ENCODE peak calls at places on chromosomes 1 and 21, in seven cellular contexts. One of them, this sample, is unnamed.
A peak's percentile ranks its signal among the peaks of the same experiment; 100 is the strongest.

GRCh38 chr21:38956791-38957571 is 151.3 kb downstream of the ETS2 start:
- DNase-seq in GM23338: no peak
- DNase-seq in mucosa of descending colon: peak; percentile 60
- DNase-seq in IMR-90: peak; percentile 40
- DNase-seq in stomach: peak; percentile 61
- DNase-seq in ascending aorta: no peak
- DNase-seq in AG09319: no peak
- DNase-seq in this sample: no peak

GRCh38 chr1:47351305-47351704 is 17.7 kb downstream of the CMPK1 start:
- DNase-seq in GM23338: no peak
- DNase-seq in mucosa of descending colon: no peak
- DNase-seq in IMR-90: peak; percentile 76
- DNase-seq in stomach: no peak
- DNase-seq in ascending aorta: no peak
- DNase-seq in AG09319: no peak
- DNase-seq in this sample: no peak

GRCh38 chr1:201535778-201536245 is 3.1 kb upstream of the NAV1 start:
- DNase-seq in GM23338: no peak
- DNase-seq in mucosa of descending colon: no peak
- DNase-seq in IMR-90: no peak
- DNase-seq in stomach: no peak
- DNase-seq in ascending aorta: no peak
- DNase-seq in AG09319: no peak
- DNase-seq in this sample: no peak

GRCh38 chr21:35352787-35353186 is 303.7 kb upstream of the RUNX1 start:
- DNase-seq in GM23338: no peak
- DNase-seq in mucosa of descending colon: no peak
- DNase-seq in IMR-90: no peak
- DNase-seq in stomach: no peak
- DNase-seq in ascending aorta: no peak
- DNase-seq in AG09319: no peak
- DNase-seq in this sample: no peak

GRCh38 chr1:45177452-45177851 is 29.0 kb downstream of the ZSWIM5 start:
- DNase-seq in GM23338: no peak
- DNase-seq in mucosa of descending colon: no peak
- DNase-seq in IMR-90: peak; percentile 1
- DNase-seq in stomach: no peak
- DNase-seq in ascending aorta: no peak
- DNase-seq in AG09319: no peak
- DNase-seq in this sample: no peak

GRCh38 chr1:36821386-36821785 is 212.9 kb downstream of the GRIK3 start:
- DNase-seq in GM23338: no peak
- DNase-seq in mucosa of descending colon: no peak
- DNase-seq in IMR-90: no peak
- DNase-seq in stomach: no peak
- DNase-seq in ascending aorta: no peak
- DNase-seq in AG09319: no peak
- DNase-seq in this sample: no peak

GRCh38 chr1:3611170-3612019 is at the start of gene MEGF6:
- DNase-seq in GM23338: peak; percentile 97
- DNase-seq in mucosa of descending colon: peak; percentile 71
- DNase-seq in IMR-90: peak; percentile 8
- DNase-seq in stomach: peak; percentile 73
- DNase-seq in ascending aorta: no peak
- DNase-seq in AG09319: no peak
- DNase-seq in this sample: peak; percentile 70

GRCh38 chr1:116256875-116257823 is 115.9 kb upstream of the ATP1A1 start:
- DNase-seq in GM23338: no peak
- DNase-seq in mucosa of descending colon: peak; percentile 79
- DNase-seq in IMR-90: no peak
- DNase-seq in stomach: peak; percentile 64
- DNase-seq in ascending aorta: no peak
- DNase-seq in AG09319: no peak
- DNase-seq in this sample: no peak

GRCh38 chr1:33140153-33141149 is 41.4 kb downstream of the TRIM62 start:
- DNase-seq in GM23338: peak; percentile 71
- DNase-seq in mucosa of descending colon: no peak
- DNase-seq in IMR-90: peak; percentile 61
- DNase-seq in stomach: no peak
- DNase-seq in ascending aorta: no peak
- DNase-seq in AG09319: no peak
- DNase-seq in this sample: no peak

GRCh38 chr1:151165281-151165737 is 393 bp downstream of the LYSMD1 start:
- DNase-seq in GM23338: peak; percentile 88
- DNase-seq in mucosa of descending colon: peak; percentile 50
- DNase-seq in IMR-90: peak; percentile 49
- DNase-seq in stomach: no peak
- DNase-seq in ascending aorta: no peak
- DNase-seq in AG09319: no peak
- DNase-seq in this sample: no peak

GRCh38 chr1:21878840-21879478 is 58.2 kb downstream of the HSPG2 start:
- DNase-seq in GM23338: no peak
- DNase-seq in mucosa of descending colon: no peak
- DNase-seq in IMR-90: no peak
- DNase-seq in stomach: no peak
- DNase-seq in ascending aorta: no peak
- DNase-seq in AG09319: no peak
- DNase-seq in this sample: no peak

GRCh38 chr1:221449194-221449593 is 292.7 kb downstream of the DUSP10 start:
- DNase-seq in GM23338: no peak
- DNase-seq in mucosa of descending colon: no peak
- DNase-seq in IMR-90: no peak
- DNase-seq in stomach: no peak
- DNase-seq in ascending aorta: no peak
- DNase-seq in AG09319: no peak
- DNase-seq in this sample: no peak

GRCh38 chr1:112297536-112297935 is 98.5 kb upstream of the CTTNBP2NL start:
- DNase-seq in GM23338: no peak
- DNase-seq in mucosa of descending colon: no peak
- DNase-seq in IMR-90: peak; percentile 13
- DNase-seq in stomach: no peak
- DNase-seq in ascending aorta: no peak
- DNase-seq in AG09319: peak; percentile 2
- DNase-seq in this sample: no peak

GRCh38 chr1:21919520-21919919 is 17.6 kb downstream of the HSPG2 start:
- DNase-seq in GM23338: no peak
- DNase-seq in mucosa of descending colon: no peak
- DNase-seq in IMR-90: peak; percentile 86
- DNase-seq in stomach: no peak
- DNase-seq in ascending aorta: no peak
- DNase-seq in AG09319: no peak
- DNase-seq in this sample: no peak

GRCh38 chr1:76083189-76083588 is 8.6 kb downstream of the ST6GALNAC3 start:
- DNase-seq in GM23338: no peak
- DNase-seq in mucosa of descending colon: peak; percentile 19
- DNase-seq in IMR-90: no peak
- DNase-seq in stomach: no peak
- DNase-seq in ascending aorta: no peak
- DNase-seq in AG09319: no peak
- DNase-seq in this sample: peak; percentile 18

GRCh38 chr1:203546274-203546673 is 52.3 kb downstream of the OPTC start:
- DNase-seq in GM23338: no peak
- DNase-seq in mucosa of descending colon: no peak
- DNase-seq in IMR-90: no peak
- DNase-seq in stomach: no peak
- DNase-seq in ascending aorta: no peak
- DNase-seq in AG09319: no peak
- DNase-seq in this sample: no peak

GRCh38 chr1:181087400-181087901 is 1.0 kb upstream of the IER5 start:
- DNase-seq in GM23338: no peak
- DNase-seq in mucosa of descending colon: no peak
- DNase-seq in IMR-90: no peak
- DNase-seq in stomach: no peak
- DNase-seq in ascending aorta: peak; percentile 20
- DNase-seq in AG09319: no peak
- DNase-seq in this sample: peak; percentile 53

GRCh38 chr1:208251015-208251414 is 6.8 kb upstream of the PLXNA2 start:
- DNase-seq in GM23338: no peak
- DNase-seq in mucosa of descending colon: no peak
- DNase-seq in IMR-90: no peak
- DNase-seq in stomach: no peak
- DNase-seq in ascending aorta: no peak
- DNase-seq in AG09319: no peak
- DNase-seq in this sample: no peak

GRCh38 chr1:208534604-208534907 is 290.4 kb upstream of the PLXNA2 start:
- DNase-seq in GM23338: no peak
- DNase-seq in mucosa of descending colon: peak; percentile 38
- DNase-seq in IMR-90: no peak
- DNase-seq in stomach: no peak
- DNase-seq in ascending aorta: no peak
- DNase-seq in AG09319: no peak
- DNase-seq in this sample: no peak

GRCh38 chr1:208233546-208233945 is 10.6 kb downstream of the PLXNA2 start:
- DNase-seq in GM23338: peak; percentile 73
- DNase-seq in mucosa of descending colon: peak; percentile 70
- DNase-seq in IMR-90: no peak
- DNase-seq in stomach: peak; percentile 78
- DNase-seq in ascending aorta: no peak
- DNase-seq in AG09319: no peak
- DNase-seq in this sample: no peak

GRCh38 chr1:24970926-24971530 is 41.0 kb upstream of the RUNX3 start:
- DNase-seq in GM23338: no peak
- DNase-seq in mucosa of descending colon: no peak
- DNase-seq in IMR-90: peak; percentile 26
- DNase-seq in stomach: no peak
- DNase-seq in ascending aorta: no peak
- DNase-seq in AG09319: no peak
- DNase-seq in this sample: no peak

GRCh38 chr1:52978045-52978444 is 51.0 kb downstream of the SCP2 start:
- DNase-seq in GM23338: no peak
- DNase-seq in mucosa of descending colon: no peak
- DNase-seq in IMR-90: no peak
- DNase-seq in stomach: no peak
- DNase-seq in ascending aorta: no peak
- DNase-seq in AG09319: no peak
- DNase-seq in this sample: no peak
- TF ChIP-seq CTCF in GM23338: no peak
- TF ChIP-seq CTCF in mucosa of descending colon: no peak
- TF ChIP-seq CTCF in IMR-90: no peak
- TF ChIP-seq CTCF in stomach: no peak
- TF ChIP-seq CTCF in ascending aorta: no peak
- TF ChIP-seq CTCF in AG09319: no peak
- TF ChIP-seq CTCF in this sample: no peak

GRCh38 chr1:87204441-87204840 is 124.2 kb upstream of the LMO4 start:
- DNase-seq in GM23338: no peak
- DNase-seq in mucosa of descending colon: no peak
- DNase-seq in IMR-90: no peak
- DNase-seq in stomach: no peak
- DNase-seq in ascending aorta: no peak
- DNase-seq in AG09319: no peak
- DNase-seq in this sample: no peak

GRCh38 chr1:87201768-87202167 is 126.9 kb upstream of the LMO4 start:
- DNase-seq in GM23338: no peak
- DNase-seq in mucosa of descending colon: no peak
- DNase-seq in IMR-90: no peak
- DNase-seq in stomach: no peak
- DNase-seq in ascending aorta: no peak
- DNase-seq in AG09319: no peak
- DNase-seq in this sample: no peak

GRCh38 chr1:87206044-87206443 is 122.6 kb upstream of the LMO4 start:
- DNase-seq in GM23338: no peak
- DNase-seq in mucosa of descending colon: no peak
- DNase-seq in IMR-90: no peak
- DNase-seq in stomach: no peak
- DNase-seq in ascending aorta: no peak
- DNase-seq in AG09319: no peak
- DNase-seq in this sample: no peak

GRCh38 chr1:87202922-87203655 is 125.6 kb upstream of the LMO4 start:
- DNase-seq in GM23338: no peak
- DNase-seq in mucosa of descending colon: no peak
- DNase-seq in IMR-90: no peak
- DNase-seq in stomach: no peak
- DNase-seq in ascending aorta: no peak
- DNase-seq in AG09319: no peak
- DNase-seq in this sample: peak; percentile 65

GRCh38 chr1:87203890-87204289 is 124.8 kb upstream of the LMO4 start:
- DNase-seq in GM23338: no peak
- DNase-seq in mucosa of descending colon: no peak
- DNase-seq in IMR-90: peak; percentile 74
- DNase-seq in stomach: no peak
- DNase-seq in ascending aorta: no peak
- DNase-seq in AG09319: no peak
- DNase-seq in this sample: no peak
- TF ChIP-seq CTCF in GM23338: no peak
- TF ChIP-seq CTCF in mucosa of descending colon: no peak
- TF ChIP-seq CTCF in IMR-90: no peak
- TF ChIP-seq CTCF in stomach: no peak
- TF ChIP-seq CTCF in ascending aorta: no peak
- TF ChIP-seq CTCF in AG09319: no peak
- TF ChIP-seq CTCF in this sample: no peak

GRCh38 chr1:147891088-147891487 is 11.5 kb upstream of the GJA8 start:
- DNase-seq in GM23338: no peak
- DNase-seq in mucosa of descending colon: no peak
- DNase-seq in IMR-90: no peak
- DNase-seq in stomach: no peak
- DNase-seq in ascending aorta: no peak
- DNase-seq in AG09319: no peak
- DNase-seq in this sample: no peak

GRCh38 chr1:147890177-147890790 is 12.3 kb upstream of the GJA8 start:
- DNase-seq in GM23338: peak; percentile 92
- DNase-seq in mucosa of descending colon: peak; percentile 70
- DNase-seq in IMR-90: peak; percentile 29
- DNase-seq in stomach: peak; percentile 74
- DNase-seq in ascending aorta: no peak
- DNase-seq in AG09319: no peak
- DNase-seq in this sample: peak; percentile 55

GRCh38 chr1:147895123-147895522 is 7.5 kb upstream of the GJA8 start:
- DNase-seq in GM23338: no peak
- DNase-seq in mucosa of descending colon: no peak
- DNase-seq in IMR-90: no peak
- DNase-seq in stomach: no peak
- DNase-seq in ascending aorta: no peak
- DNase-seq in AG09319: no peak
- DNase-seq in this sample: no peak

GRCh38 chr1:147892731-147893214 is 9.8 kb upstream of the GJA8 start:
- DNase-seq in GM23338: peak; percentile 72
- DNase-seq in mucosa of descending colon: peak; percentile 26
- DNase-seq in IMR-90: peak; percentile 64
- DNase-seq in stomach: no peak
- DNase-seq in ascending aorta: no peak
- DNase-seq in AG09319: peak; percentile 20
- DNase-seq in this sample: peak; percentile 58

DNA sequence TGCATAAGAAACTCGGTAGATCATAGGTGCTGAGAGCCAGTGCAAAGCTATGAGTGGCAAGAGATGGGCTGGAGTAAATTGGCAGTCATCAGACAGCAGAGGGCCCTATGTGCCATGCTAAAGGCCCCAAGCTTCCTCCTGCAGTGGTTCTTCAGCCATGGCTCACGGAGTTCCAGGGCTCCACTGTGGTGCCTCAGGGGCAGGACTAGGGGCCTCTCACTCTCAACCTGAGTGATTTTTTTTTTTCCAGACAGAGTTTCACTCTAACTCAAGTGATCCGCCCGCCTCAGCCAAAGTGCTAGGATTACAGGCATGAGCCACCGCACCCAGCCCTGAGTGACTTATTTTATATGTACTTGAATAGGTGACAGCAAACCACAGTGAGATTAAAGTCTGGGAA is 10.4 kb upstream of the GJA8 start:
- DNase-seq in GM23338: peak; percentile 28
- DNase-seq in mucosa of descending colon: no peak
- DNase-seq in IMR-90: no peak
- DNase-seq in stomach: no peak
- DNase-seq in ascending aorta: no peak
- DNase-seq in AG09319: no peak
- DNase-seq in this sample: no peak
- TF ChIP-seq CTCF in GM23338: no peak
- TF ChIP-seq CTCF in mucosa of descending colon: no peak
- TF ChIP-seq CTCF in IMR-90: no peak
- TF ChIP-seq CTCF in stomach: no peak
- TF ChIP-seq CTCF in ascending aorta: no peak
- TF ChIP-seq CTCF in AG09319: no peak
- TF ChIP-seq CTCF in this sample: no peak

GRCh38 chr1:174189424-174190062 is 30.2 kb downstream of the RABGAP1L start:
- DNase-seq in GM23338: peak; percentile 13
- DNase-seq in mucosa of descending colon: no peak
- DNase-seq in IMR-90: no peak
- DNase-seq in stomach: no peak
- DNase-seq in ascending aorta: no peak
- DNase-seq in AG09319: no peak
- DNase-seq in this sample: no peak
- TF ChIP-seq CTCF in GM23338: peak; percentile 31
- TF ChIP-seq CTCF in mucosa of descending colon: no peak
- TF ChIP-seq CTCF in IMR-90: no peak
- TF ChIP-seq CTCF in stomach: no peak
- TF ChIP-seq CTCF in ascending aorta: no peak
- TF ChIP-seq CTCF in AG09319: no peak
- TF ChIP-seq CTCF in this sample: no peak